ENCODE peak calls at places on chromosome 14, in ten cellular contexts. One of them, this sample, is unnamed.

GRCh38 chr14:30291216-30291615 is 267.7 kb upstream of the G2E3 start:
- DNase-seq in IMR-90: peak
- DNase-seq in K562: no peak
- DNase-seq in A549: no peak
- DNase-seq in uterus: no peak
- DNase-seq in lower leg skin: no peak
- DNase-seq in tibial nerve: no peak
- DNase-seq in transverse colon: no peak
- DNase-seq in heart left ventricle: no peak
- DNase-seq in sigmoid colon: no peak
- DNase-seq in this sample: no peak

GRCh38 chr14:99572173-99572999 is 31.6 kb downstream of the CCDC85C start:
- DNase-seq in IMR-90: no peak
- DNase-seq in uterus: no peak
- DNase-seq in sigmoid colon: no peak
- DNase-seq in K562: peak
- DNase-seq in lower leg skin: no peak
- DNase-seq in heart left ventricle: no peak
- DNase-seq in transverse colon: peak
- DNase-seq in A549: no peak
- DNase-seq in tibial nerve: no peak
- DNase-seq in this sample: peak

GRCh38 chr14:90936757-90937440 is 120.7 kb upstream of the TTC7B start:
- DNase-seq in lower leg skin: no peak
- DNase-seq in sigmoid colon: no peak
- DNase-seq in IMR-90: no peak
- DNase-seq in heart left ventricle: no peak
- DNase-seq in transverse colon: no peak
- DNase-seq in uterus: no peak
- DNase-seq in K562: no peak
- DNase-seq in A549: no peak
- DNase-seq in tibial nerve: no peak
- DNase-seq in this sample: no peak

GRCh38 chr14:85197976-85198375 is 332.0 kb upstream of the FLRT2 start:
- DNase-seq in transverse colon: no peak
- DNase-seq in uterus: no peak
- DNase-seq in lower leg skin: no peak
- DNase-seq in tibial nerve: no peak
- DNase-seq in IMR-90: no peak
- DNase-seq in heart left ventricle: no peak
- DNase-seq in sigmoid colon: no peak
- DNase-seq in A549: no peak
- DNase-seq in K562: no peak
- DNase-seq in this sample: no peak

GRCh38 chr14:32329146-32329545 is at the start of gene AKAP6:
- DNase-seq in sigmoid colon: no peak
- DNase-seq in transverse colon: no peak
- DNase-seq in lower leg skin: no peak
- DNase-seq in K562: no peak
- DNase-seq in tibial nerve: no peak
- DNase-seq in IMR-90: no peak
- DNase-seq in heart left ventricle: no peak
- DNase-seq in A549: no peak
- DNase-seq in uterus: no peak
- DNase-seq in this sample: no peak

GRCh38 chr14:96126339-96126770 is 78.3 kb upstream of the BDKRB2 start:
- DNase-seq in transverse colon: no peak
- DNase-seq in uterus: no peak
- DNase-seq in K562: no peak
- DNase-seq in sigmoid colon: no peak
- DNase-seq in heart left ventricle: no peak
- DNase-seq in tibial nerve: no peak
- DNase-seq in A549: no peak
- DNase-seq in lower leg skin: no peak
- DNase-seq in IMR-90: peak
- DNase-seq in this sample: no peak

GRCh38 chr14:66709292-66709691 is 201.3 kb downstream of the GPHN start:
- DNase-seq in K562: no peak
- DNase-seq in A549: no peak
- DNase-seq in sigmoid colon: no peak
- DNase-seq in uterus: no peak
- DNase-seq in IMR-90: peak
- DNase-seq in heart left ventricle: no peak
- DNase-seq in transverse colon: no peak
- DNase-seq in tibial nerve: no peak
- DNase-seq in lower leg skin: no peak
- DNase-seq in this sample: no peak

GRCh38 chr14:101249676-101250036 is 311.6 kb upstream of the DIO3 start:
- DNase-seq in K562: no peak
- DNase-seq in uterus: no peak
- DNase-seq in A549: no peak
- DNase-seq in IMR-90: no peak
- DNase-seq in tibial nerve: no peak
- DNase-seq in sigmoid colon: no peak
- DNase-seq in transverse colon: no peak
- DNase-seq in lower leg skin: no peak
- DNase-seq in heart left ventricle: no peak
- DNase-seq in this sample: no peak

GRCh38 chr14:105067140-105067968 is 2.1 kb upstream of the GPR132 start:
- DNase-seq in transverse colon: no peak
- DNase-seq in tibial nerve: no peak
- DNase-seq in A549: no peak
- DNase-seq in K562: no peak
- DNase-seq in heart left ventricle: no peak
- DNase-seq in IMR-90: peak
- DNase-seq in sigmoid colon: no peak
- DNase-seq in lower leg skin: no peak
- DNase-seq in uterus: no peak
- DNase-seq in this sample: no peak

GRCh38 chr14:89432226-89432625 is 15.2 kb upstream of the FOXN3 start:
- DNase-seq in uterus: no peak
- DNase-seq in IMR-90: no peak
- DNase-seq in lower leg skin: no peak
- DNase-seq in A549: no peak
- DNase-seq in heart left ventricle: no peak
- DNase-seq in transverse colon: peak
- DNase-seq in tibial nerve: no peak
- DNase-seq in K562: no peak
- DNase-seq in sigmoid colon: peak
- DNase-seq in this sample: no peak

DNA sequence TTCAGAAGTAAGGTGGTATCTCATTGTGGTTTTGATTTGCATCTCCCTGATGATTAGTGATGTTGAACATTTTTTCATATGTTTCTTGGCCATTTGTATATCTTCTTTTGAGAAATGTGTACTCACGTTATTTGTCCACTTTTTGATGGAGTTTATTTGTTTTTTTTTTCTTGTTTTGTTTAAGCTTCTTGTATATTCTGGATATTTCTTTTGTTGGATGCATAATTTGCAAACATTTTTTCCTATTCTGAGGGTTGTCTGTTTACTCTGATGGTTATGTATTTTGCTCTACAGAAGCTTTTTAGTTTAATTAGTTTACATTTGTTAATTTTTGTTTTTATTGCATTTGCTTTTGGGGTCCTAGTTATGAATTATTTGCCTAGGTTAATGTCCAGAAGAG is 927.4 kb upstream of the LRFN5 start:
- DNase-seq in transverse colon: no peak
- DNase-seq in heart left ventricle: no peak
- DNase-seq in tibial nerve: no peak
- DNase-seq in sigmoid colon: no peak
- DNase-seq in A549: no peak
- DNase-seq in lower leg skin: no peak
- DNase-seq in K562: no peak
- DNase-seq in uterus: no peak
- DNase-seq in IMR-90: no peak
- DNase-seq in this sample: no peak
- TF ChIP-seq POLR2A in transverse colon: no peak
- TF ChIP-seq POLR2A in heart left ventricle: no peak
- TF ChIP-seq POLR2A in tibial nerve: no peak
- TF ChIP-seq POLR2A in sigmoid colon: no peak
- TF ChIP-seq POLR2A in A549: no peak
- TF ChIP-seq POLR2A in lower leg skin: no peak
- TF ChIP-seq POLR2A in K562: no peak
- TF ChIP-seq POLR2A in uterus: no peak
- TF ChIP-seq POLR2A in IMR-90: no peak
- TF ChIP-seq POLR2A in this sample: no peak

DNA sequence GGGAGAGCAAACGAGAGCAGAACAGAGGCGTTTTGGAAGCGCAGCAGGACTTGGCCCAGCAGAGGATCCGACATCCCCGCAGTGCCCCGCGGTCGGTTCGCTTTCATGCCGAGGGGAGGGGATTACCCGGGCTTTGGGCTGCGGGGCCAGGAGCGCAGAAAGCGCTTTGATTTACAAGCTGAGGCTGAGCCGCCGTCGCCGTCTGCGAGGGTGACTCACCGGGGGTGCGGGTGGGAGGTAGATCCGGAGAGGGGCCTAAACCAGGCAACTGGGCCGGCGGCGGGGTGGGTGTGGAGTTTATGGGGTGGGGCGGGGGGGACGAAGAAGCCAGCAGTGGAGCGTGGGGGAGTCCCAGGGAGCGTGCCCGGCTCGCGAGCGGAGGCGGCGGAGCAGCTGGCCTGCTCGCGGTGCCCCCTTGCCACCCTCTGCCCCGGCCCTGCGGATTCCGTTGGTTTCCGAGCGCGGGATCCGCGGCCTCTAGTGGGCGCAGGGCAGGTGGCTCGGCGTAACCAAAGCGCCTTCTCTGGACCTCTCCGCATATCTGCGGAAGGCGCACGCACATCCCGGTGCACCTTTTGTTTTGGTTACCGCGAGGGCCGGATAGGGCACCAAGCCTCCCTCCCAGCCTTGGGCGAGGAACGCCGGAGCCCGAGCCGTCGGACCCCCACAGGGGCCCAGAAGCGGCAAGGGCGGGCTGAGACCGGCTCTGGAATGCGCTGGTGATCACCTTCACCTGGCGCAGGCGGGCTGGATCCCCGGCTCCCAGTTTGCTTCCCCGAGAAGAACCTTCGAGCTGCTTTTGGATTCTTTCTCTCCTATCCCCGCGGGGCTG is 2.6 kb downstream of the SIX4 start:
- DNase-seq in sigmoid colon: peak
- DNase-seq in A549: peak
- DNase-seq in uterus: peak
- DNase-seq in tibial nerve: no peak
- DNase-seq in K562: no peak
- DNase-seq in heart left ventricle: peak
- DNase-seq in lower leg skin: peak
- DNase-seq in transverse colon: peak
- DNase-seq in IMR-90: peak
- DNase-seq in this sample: peak
- TF ChIP-seq CTCF in sigmoid colon: no peak
- TF ChIP-seq CTCF in A549: peak
- TF ChIP-seq CTCF in uterus: peak
- TF ChIP-seq CTCF in tibial nerve: peak
- TF ChIP-seq CTCF in K562: no peak
- TF ChIP-seq CTCF in heart left ventricle: peak
- TF ChIP-seq CTCF in lower leg skin: no peak
- TF ChIP-seq CTCF in transverse colon: no peak
- TF ChIP-seq CTCF in IMR-90: peak
- TF ChIP-seq CTCF in this sample: peak

GRCh38 chr14:103581206-103581605 is 18.4 kb downstream of the COA8 start:
- DNase-seq in sigmoid colon: no peak
- DNase-seq in uterus: no peak
- DNase-seq in lower leg skin: no peak
- DNase-seq in K562: no peak
- DNase-seq in transverse colon: no peak
- DNase-seq in IMR-90: no peak
- DNase-seq in heart left ventricle: no peak
- DNase-seq in A549: no peak
- DNase-seq in tibial nerve: no peak
- DNase-seq in this sample: no peak

GRCh38 chr14:103574104-103574503 is 11.3 kb downstream of the COA8 start:
- DNase-seq in tibial nerve: no peak
- DNase-seq in lower leg skin: no peak
- DNase-seq in IMR-90: no peak
- DNase-seq in K562: no peak
- DNase-seq in transverse colon: no peak
- DNase-seq in uterus: no peak
- DNase-seq in heart left ventricle: no peak
- DNase-seq in sigmoid colon: no peak
- DNase-seq in A549: no peak
- DNase-seq in this sample: no peak

GRCh38 chr14:103574707-103575285 is 12.0 kb downstream of the COA8 start:
- DNase-seq in tibial nerve: no peak
- DNase-seq in sigmoid colon: no peak
- DNase-seq in K562: no peak
- DNase-seq in IMR-90: no peak
- DNase-seq in lower leg skin: no peak
- DNase-seq in uterus: no peak
- DNase-seq in heart left ventricle: no peak
- DNase-seq in transverse colon: no peak
- DNase-seq in A549: no peak
- DNase-seq in this sample: no peak

GRCh38 chr14:103578401-103579075 is 15.8 kb downstream of the COA8 start:
- DNase-seq in IMR-90: peak
- DNase-seq in K562: no peak
- DNase-seq in sigmoid colon: no peak
- DNase-seq in uterus: no peak
- DNase-seq in A549: no peak
- DNase-seq in tibial nerve: no peak
- DNase-seq in lower leg skin: no peak
- DNase-seq in transverse colon: no peak
- DNase-seq in heart left ventricle: no peak
- DNase-seq in this sample: no peak

DNA sequence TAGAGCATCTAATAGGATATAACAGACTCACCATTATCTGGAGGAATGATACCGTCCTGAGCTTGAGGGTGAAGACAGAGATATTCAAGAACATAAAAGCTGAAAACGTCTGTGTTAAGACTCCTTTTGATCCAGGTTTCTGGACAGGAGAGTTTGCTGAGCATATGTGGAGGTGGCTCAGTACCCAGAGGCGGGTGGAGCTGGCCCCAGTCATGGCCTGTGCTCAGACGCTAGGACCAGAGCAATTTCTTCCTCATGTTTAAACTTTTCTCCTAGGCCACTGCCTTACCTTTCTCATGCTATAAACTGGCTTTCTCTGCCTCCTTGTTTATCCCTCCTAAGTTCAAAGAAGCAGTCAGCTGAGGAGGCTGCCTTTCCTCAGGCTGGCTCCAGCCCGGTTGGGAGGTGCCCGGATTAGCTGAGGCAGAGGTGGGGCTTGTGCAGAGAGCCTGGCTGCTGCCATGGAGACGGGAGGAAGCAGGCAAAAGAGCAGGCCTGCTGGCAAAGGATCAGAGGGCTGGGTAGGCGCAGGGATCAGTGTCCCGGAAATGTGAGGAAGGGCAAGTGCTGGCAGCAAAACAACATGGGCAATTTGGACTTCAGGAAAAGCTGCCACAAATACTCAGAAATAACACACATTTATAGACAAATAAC is 13.7 kb downstream of the COA8 start:
- DNase-seq in heart left ventricle: peak
- DNase-seq in uterus: peak
- DNase-seq in lower leg skin: peak
- DNase-seq in K562: no peak
- DNase-seq in tibial nerve: peak
- DNase-seq in transverse colon: peak
- DNase-seq in sigmoid colon: peak
- DNase-seq in A549: peak
- DNase-seq in IMR-90: peak
- DNase-seq in this sample: peak
- H3K4me3 ChIP-seq in heart left ventricle: no peak
- H3K4me3 ChIP-seq in uterus: no peak
- H3K4me3 ChIP-seq in lower leg skin: no peak
- H3K4me3 ChIP-seq in K562: no peak
- H3K4me3 ChIP-seq in tibial nerve: no peak
- H3K4me3 ChIP-seq in transverse colon: no peak
- H3K4me3 ChIP-seq in sigmoid colon: no peak
- H3K4me3 ChIP-seq in A549: no peak
- H3K4me3 ChIP-seq in IMR-90: no peak
- H3K4me3 ChIP-seq in this sample: no peak

GRCh38 chr14:39432179-39432618 is at the start of gene FBXO33:
- DNase-seq in transverse colon: peak
- DNase-seq in lower leg skin: peak
- DNase-seq in sigmoid colon: peak
- DNase-seq in K562: peak
- DNase-seq in IMR-90: peak
- DNase-seq in heart left ventricle: peak
- DNase-seq in tibial nerve: peak
- DNase-seq in A549: peak
- DNase-seq in uterus: peak
- DNase-seq in this sample: peak
- TF ChIP-seq POLR2A in transverse colon: no peak
- TF ChIP-seq POLR2A in lower leg skin: no peak
- TF ChIP-seq POLR2A in sigmoid colon: peak
- TF ChIP-seq POLR2A in K562: no peak
- TF ChIP-seq POLR2A in IMR-90: no peak
- TF ChIP-seq POLR2A in heart left ventricle: peak
- TF ChIP-seq POLR2A in tibial nerve: peak
- TF ChIP-seq POLR2A in A549: no peak
- TF ChIP-seq POLR2A in uterus: no peak
- TF ChIP-seq POLR2A in this sample: no peak

This sample was measured in prostate gland.